ENCODE peak calls at places on chromosomes 2 and 18, in seven cellular contexts. M, V, G, U, X, L and J are unnamed samples.

GRCh38 chr2:47041065-47041464 is 114.0 kb downstream of the STPG4 start:
- DNase-seq in U (no peak), V (no peak), G (no peak), M (no peak), X (peak; percentile 86), L (peak; percentile 75), J (no peak)

GRCh38 chr2:71948781-71949536 is 198.7 kb downstream of the CYP26B1 start:
- DNase-seq in U (no peak), M (no peak), L (peak; percentile 43), G (no peak), V (no peak), X (peak; percentile 77), J (no peak)

GRCh38 chr2:106057206-106057605 is 136.9 kb downstream of the UXS1 start:
- DNase-seq in G (no peak), L (no peak), X (no peak), U (peak; percentile 56), V (no peak), M (no peak), J (peak; percentile 46)

GRCh38 chr2:162127422-162127821 is 24.6 kb downstream of the GCG start:
- DNase-seq in U (no peak), X (no peak), L (no peak), G (no peak), V (no peak), M (no peak), J (no peak)

GRCh38 chr2:70084973-70085710 is 2.1 kb upstream of the PCBP1 start:
- DNase-seq in U (peak; percentile 60), V (no peak), M (peak; percentile 66), G (peak; percentile 65), X (peak; percentile 59), L (peak; percentile 46), J (peak; percentile 85)

GRCh38 chr2:53028259-53028658 is 739.3 kb upstream of the CHAC2 start:
- DNase-seq in M (no peak), L (no peak), X (no peak), G (no peak), V (no peak), U (no peak), J (no peak)

GRCh38 chr18:832085-832681 is 20.1 kb upstream of the YES1 start:
- DNase-seq in L (no peak), U (no peak), X (peak; percentile 62), M (peak; percentile 28), V (peak; percentile 52), G (peak; percentile 29), J (no peak)

GRCh38 chr2:69798466-69798908 is 31.0 kb upstream of the GMCL1 start:
- DNase-seq in M (no peak), X (peak; percentile 77), G (no peak), L (peak; percentile 17), U (no peak), V (peak; percentile 46), J (no peak)

GRCh38 chr2:110741491-110741980 is 9.2 kb downstream of the ACOXL start:
- DNase-seq in G (no peak), M (no peak), U (no peak), V (no peak), X (no peak), L (no peak), J (no peak)

GRCh38 chr2:238123991-238124470 is 14.4 kb upstream of the KLHL30 start:
- DNase-seq in U (no peak), M (no peak), G (no peak), V (no peak), L (peak; percentile 9), X (peak; percentile 33), J (no peak)

GRCh38 chr2:72719416-72719815 is 106.4 kb downstream of the EXOC6B start:
- DNase-seq in V (no peak), L (no peak), M (no peak), U (no peak), X (no peak), G (no peak), J (no peak)

GRCh38 chr2:138503087-138503442 is 1.5 kb downstream of the SPOPL start:
- DNase-seq in G (no peak), V (no peak), L (no peak), M (no peak), U (no peak), X (no peak), J (no peak)

GRCh38 chr2:39954346-39954745 is 175.3 kb upstream of the THUMPD2 start:
- DNase-seq in X (no peak), U (no peak), V (no peak), L (no peak), M (no peak), G (no peak), J (no peak)

GRCh38 chr2:58291726-58292430 is 50.8 kb upstream of the FANCL start:
- DNase-seq in V (no peak), U (no peak), X (no peak), L (no peak), G (no peak), M (no peak), J (no peak)

GRCh38 chr2:122210898-122211605 is 455.6 kb downstream of the TSN start:
- DNase-seq in X (no peak), G (no peak), U (no peak), L (no peak), V (no peak), M (no peak), J (no peak)

GRCh38 chr2:78162202-78162601 is 640.0 kb upstream of the LRRTM4 start:
- DNase-seq in V (no peak), X (no peak), M (no peak), L (no peak), G (no peak), U (no peak), J (no peak)

GRCh38 chr2:96927420-96928171 is 57.7 kb upstream of the SEMA4C start:
- DNase-seq in G (no peak), M (peak; percentile 44), X (no peak), V (peak; percentile 62), U (no peak), L (peak; percentile 63), J (no peak)

GRCh38 chr2:179340678-179341077 is 76.0 kb upstream of the SESTD1 start:
- DNase-seq in V (no peak), M (no peak), G (peak; percentile 19), U (no peak), L (no peak), X (no peak), J (no peak)

GRCh38 chr2:234494361-234495075 is 2.4 kb downstream of the ARL4C start:
- DNase-seq in U (peak; percentile 60), M (no peak), V (no peak), L (no peak), G (no peak), X (no peak), J (peak; percentile 21)

GRCh38 chr2:94870392-94871225 is 621 bp upstream of the TEKT4 start:
- DNase-seq in M (no peak), U (no peak), X (peak; percentile 28), L (no peak), V (no peak), G (no peak), J (no peak)

GRCh38 chr2:201911372-201911771 is 105.0 kb downstream of the CDK15 start:
- DNase-seq in L (no peak), U (no peak), X (no peak), M (no peak), V (no peak), G (no peak), J (no peak)

GRCh38 chr2:97871096-97871780 is 124.5 kb downstream of the TMEM131 start:
- DNase-seq in M (no peak), U (no peak), X (no peak), V (no peak), L (no peak), G (peak; percentile 60), J (no peak)

GRCh38 chr2:725464-725863 is 48.3 kb upstream of the TMEM18 start:
- DNase-seq in X (no peak), U (no peak), V (no peak), M (no peak), G (no peak), L (no peak), J (no peak)

GRCh38 chr2:729363-729762 is 52.2 kb upstream of the TMEM18 start:
- DNase-seq in L (no peak), X (no peak), U (no peak), M (no peak), V (no peak), G (no peak), J (no peak)

GRCh38 chr2:726158-726557 is 49.0 kb upstream of the TMEM18 start:
- DNase-seq in M (no peak), G (no peak), V (no peak), X (no peak), U (no peak), L (no peak), J (no peak)

GRCh38 chr2:728165-728564 is 51.0 kb upstream of the TMEM18 start:
- DNase-seq in G (no peak), X (no peak), V (no peak), U (no peak), L (no peak), M (no peak), J (no peak)

DNA sequence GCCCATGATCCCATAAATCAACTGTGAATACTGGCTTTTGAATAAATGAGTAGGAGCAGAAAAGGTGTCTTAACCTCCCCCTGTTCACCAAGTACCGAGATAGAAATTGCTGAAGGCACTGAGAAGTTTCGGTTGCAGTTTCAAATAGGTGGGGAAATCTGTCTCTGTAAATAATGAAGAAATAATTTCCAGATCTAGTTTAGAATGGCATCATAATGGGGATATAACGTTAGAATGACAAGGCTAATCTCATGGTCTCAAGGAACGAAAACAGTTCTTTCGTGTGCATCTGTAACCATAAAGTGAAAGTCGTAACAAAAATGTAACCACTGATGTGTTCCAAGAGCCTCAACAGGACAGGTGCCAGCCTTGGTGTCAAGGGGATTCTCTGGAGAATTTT is 49.9 kb upstream of the TMEM18 start:
- DNase-seq in X (no peak), U (no peak), L (no peak), G (no peak), V (no peak), M (no peak), J (no peak)
- H3K4me3 ChIP-seq in X (no peak overlapping the region), U (no peak overlapping the region), L (no peak overlapping the region), G (no peak overlapping the region), V (no peak overlapping the region), M (no peak overlapping the region), J (no peak overlapping the region)

GRCh38 chr2:19868224-19868623 is 33.6 kb downstream of the TTC32 start:
- DNase-seq in X (no peak), G (no peak), L (no peak), U (no peak), M (no peak), V (no peak), J (no peak)
- H3K4me1 ChIP-seq in X (no peaks in the 10 kb centered on the region), G (peaks cover 6% of the 10 kb centered on the region), L (peaks cover 5% of the 10 kb centered on the region), U (peaks cover 25% of the 10 kb centered on the region), M (peaks cover 18% of the 10 kb centered on the region), V (no peaks in the 10 kb centered on the region), J (peaks cover 21% of the 10 kb centered on the region)

GRCh38 chr2:14081526-14081925 is 551.0 kb upstream of the LRATD1 start:
- DNase-seq in L (no peak), V (no peak), G (no peak), X (no peak), U (no peak), M (no peak), J (no peak)

GRCh38 chr2:14082640-14083039 is 549.9 kb upstream of the LRATD1 start:
- DNase-seq in M (no peak), U (no peak), G (no peak), X (no peak), V (no peak), L (no peak), J (no peak)

GRCh38 chr2:14074691-14075090 is 557.8 kb upstream of the LRATD1 start:
- DNase-seq in L (no peak), U (no peak), V (no peak), G (no peak), M (no peak), X (no peak), J (no peak)

GRCh38 chr2:14079576-14079975 is 552.9 kb upstream of the LRATD1 start:
- DNase-seq in V (no peak), M (no peak), U (no peak), L (no peak), X (no peak), G (no peak), J (no peak)
- H3K27ac ChIP-seq in V (no peak overlapping the region), M (no peak overlapping the region), U (no peak overlapping the region), L (no peak overlapping the region), X (no peak overlapping the region), G (no peak overlapping the region), J (no peak overlapping the region)

GRCh38 chr2:133266926-133267590 is 301.2 kb downstream of the NCKAP5 start:
- DNase-seq in M (no peak), X (peak; percentile 37), U (no peak), V (no peak), G (no peak), L (no peak), J (no peak)
- H3K4me3 ChIP-seq in M (no peak overlapping the region), X (peak overlapping the region; percentile 15), U (no peak overlapping the region), V (no peak overlapping the region), G (no peak overlapping the region), L (peak overlapping the region; percentile 56), J (no peak overlapping the region)